ENCODE peak calls at places on chromosome 12, in seven cellular contexts. T is cardiac fibroblast, R is fibroblast of pulmonary artery, O is H7, F is retina, Z is lower leg skin, H is coronary artery. A is an unnamed sample.

GRCh38 chr12:120979862-120980696 is 1.7 kb downstream of the HNF1A start:
- DNase-seq in T (no peak), R (no peak), O (peak), F (no peak), Z (no peak), H (no peak), A (no peak)

GRCh38 chr12:103626498-103626897 is 39.4 kb downstream of the STAB2 start:
- DNase-seq in T (no peak), R (peak), O (peak), F (peak), Z (peak), H (no peak), A (no peak)

GRCh38 chr12:115421796-115422709 is 738.1 kb upstream of the TBX3 start:
- DNase-seq in T (no peak), R (no peak), O (no peak), F (no peak), Z (no peak), H (no peak), A (no peak)

GRCh38 chr12:110245278-110245868 is 35.7 kb upstream of the ATP2A2 start:
- DNase-seq in T (no peak), R (no peak), O (peak), F (no peak), Z (no peak), H (no peak), A (no peak)

GRCh38 chr12:76276499-76277151 is 71.6 kb downstream of the BBS10 start:
- DNase-seq in T (no peak), R (no peak), O (no peak), F (no peak), Z (no peak), H (no peak), A (no peak)

GRCh38 chr12:108770963-108771362 is 39.6 kb upstream of the CORO1C start:
- DNase-seq in T (no peak), R (no peak), O (no peak), F (no peak), Z (no peak), H (no peak), A (no peak)

GRCh38 chr12:120361506-120362208 is 7.3 kb downstream of the MSI1 start:
- DNase-seq in T (peak), R (peak), O (peak), F (peak), Z (no peak), H (no peak), A (no peak)

GRCh38 chr12:130236421-130236820 is 74.2 kb downstream of the FZD10 start:
- DNase-seq in T (no peak), R (no peak), O (no peak), F (no peak), Z (no peak), H (no peak), A (no peak)

GRCh38 chr12:66014818-66015217 is 115.7 kb downstream of the LLPH start:
- DNase-seq in T (peak), R (peak), O (no peak), F (no peak), Z (no peak), H (no peak), A (no peak)

GRCh38 chr12:2667716-2668440 is 126.9 kb upstream of the FKBP4 start:
- DNase-seq in T (no peak), R (no peak), O (no peak), F (no peak), Z (no peak), H (peak), A (no peak)

GRCh38 chr12:122200541-122201175 is 2.9 kb upstream of the B3GNT4 start:
- DNase-seq in T (no peak), R (no peak), O (peak), F (no peak), Z (no peak), H (no peak), A (no peak)

GRCh38 chr12:93710574-93710926 is 33.4 kb downstream of the CRADD start:
- DNase-seq in T (no peak), R (no peak), O (no peak), F (no peak), Z (no peak), H (no peak), A (no peak)

GRCh38 chr12:138898-139534 is 72.4 kb downstream of the IQSEC3 start:
- DNase-seq in T (peak), R (peak), O (peak), F (peak), Z (no peak), H (no peak), A (no peak)

GRCh38 chr12:1912580-1913376 is 5.7 kb downstream of the CACNA2D4 start:
- DNase-seq in T (no peak), R (no peak), O (peak), F (peak), Z (no peak), H (peak), A (no peak)

GRCh38 chr12:6116481-6117021 is 7.9 kb downstream of the VWF start:
- DNase-seq in T (peak), R (peak), O (no peak), F (no peak), Z (no peak), H (no peak), A (peak)

GRCh38 chr12:106147956-106148355 is 9.2 kb upstream of the NUAK1 start:
- DNase-seq in T (no peak), R (no peak), O (no peak), F (no peak), Z (no peak), H (peak), A (no peak)

GRCh38 chr12:57893460-57894353 is 47.2 kb upstream of the CTDSP2 start:
- DNase-seq in T (peak), R (peak), O (peak), F (peak), Z (peak), H (peak), A (peak)

GRCh38 chr12:6369916-6370575 is 5.3 kb downstream of the SCNN1A start:
- DNase-seq in T (peak), R (no peak), O (peak), F (no peak), Z (no peak), H (no peak), A (no peak)